ENCODE peak calls at places on chromosomes 16 and 17, in four cellular contexts. A is Calu3, O is heart right ventricle, J is PC-3. R is an unnamed sample.

GRCh38 chr16:7888421-7888820 is 555.8 kb downstream of the RBFOX1 start:
- DNase-seq in A (no peak), O (no peak), J (no peak), R (no peak)

GRCh38 chr17:55641559-55642160 is 81.0 kb downstream of the TMEM100 start:
- DNase-seq in A (peak), O (peak), J (peak), R (no peak)

GRCh38 chr17:60158751-60159478 is 9.1 kb downstream of the CA4 start:
- DNase-seq in A (no peak), O (no peak), J (no peak), R (no peak)

GRCh38 chr16:81401035-81401950 is 43.3 kb upstream of the CMIP start:
- DNase-seq in A (peak), O (peak), J (peak), R (no peak)

GRCh38 chr16:3049921-3050481 is 3.6 kb downstream of the MMP25 start:
- DNase-seq in A (no peak), O (no peak), J (no peak), R (no peak)

GRCh38 chr17:39663340-39663687 is 1.8 kb upstream of the TCAP start:
- DNase-seq in A (no peak), O (no peak), J (no peak), R (no peak)

GRCh38 chr16:85369741-85370528 is 243.2 kb upstream of the GSE1 start:
- DNase-seq in A (peak), O (peak), J (peak), R (peak)

GRCh38 chr17:21228111-21228510 is 14.2 kb upstream of the TMEM11 start:
- DNase-seq in A (no peak), O (no peak), J (peak), R (no peak)

GRCh38 chr17:61150686-61151299 is 248.8 kb upstream of the TBX2 start:
- DNase-seq in A (no peak), O (no peak), J (no peak), R (no peak)

GRCh38 chr16:55502801-55503366 is 6.0 kb upstream of the LPCAT2 start:
- DNase-seq in A (peak), O (peak), J (peak), R (peak)

GRCh38 chr16:83117810-83118209 is 491.0 kb downstream of the CDH13 start:
- DNase-seq in A (no peak), O (no peak), J (no peak), R (no peak)

GRCh38 chr17:72602517-72603345 is 481.9 kb downstream of the SOX9 start:
- DNase-seq in A (peak), O (no peak), J (peak), R (no peak)
- TF ChIP-seq CTCF in A (no peak), O (no peak), J (peak), R (no peak)

DNA sequence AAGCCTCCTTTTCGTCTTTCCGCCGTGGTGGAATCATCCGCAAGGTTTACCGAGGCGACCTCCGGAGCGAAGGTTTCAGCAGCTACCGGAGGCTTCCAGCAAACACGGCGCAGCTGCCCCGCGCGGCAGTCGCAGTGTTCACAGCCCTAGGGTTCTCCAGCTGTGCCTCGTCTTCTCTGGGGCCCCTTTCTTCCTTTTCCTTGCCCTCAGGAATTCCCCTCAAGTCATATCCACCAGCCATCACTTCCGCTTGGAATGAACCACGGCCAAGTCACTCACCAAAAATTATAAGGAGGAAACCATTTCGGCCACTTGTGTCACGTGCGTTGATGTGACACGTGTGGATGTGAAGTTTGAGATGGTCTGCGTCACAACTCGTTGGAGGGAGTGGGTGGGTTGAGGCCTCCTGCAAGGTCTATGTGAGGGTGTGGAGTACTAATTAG is 636 bp upstream of the ERN1 start:
- DNase-seq in A (no peak), O (peak), J (peak), R (peak)
- TF ChIP-seq CTCF in A (no peak), O (no peak), J (no peak), R (no peak)

GRCh38 chr17:163514-164103 is 17.8 kb downstream of the DOC2B start:
- DNase-seq in A (peak), O (no peak), J (peak), R (no peak)
- TF ChIP-seq CTCF in A (peak), O (no peak), J (peak), R (peak)

DNA sequence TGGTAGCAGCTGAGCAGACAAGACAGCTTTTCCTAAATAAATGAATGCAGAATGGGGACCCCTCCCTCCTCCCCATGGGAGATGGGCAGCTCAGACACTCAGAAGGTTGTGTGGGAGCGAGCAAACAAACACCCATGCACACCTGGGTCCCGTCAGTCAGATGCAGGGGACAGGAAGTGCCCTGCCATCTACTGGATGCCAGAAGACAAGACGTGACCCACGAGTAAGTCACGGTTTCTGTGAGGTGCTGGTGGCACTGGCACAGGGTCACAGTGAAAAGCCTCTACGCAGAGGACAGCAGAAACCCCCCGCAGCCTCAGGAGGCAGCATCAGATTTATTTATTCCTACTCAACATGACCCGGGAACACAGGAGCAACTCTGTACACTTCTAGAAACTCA is 8.4 kb downstream of the HBQ1 start:
- DNase-seq in A (no peak), O (no peak), J (peak), R (no peak)
- TF ChIP-seq CTCF in A (no peak), O (no peak), J (peak), R (peak)

DNA sequence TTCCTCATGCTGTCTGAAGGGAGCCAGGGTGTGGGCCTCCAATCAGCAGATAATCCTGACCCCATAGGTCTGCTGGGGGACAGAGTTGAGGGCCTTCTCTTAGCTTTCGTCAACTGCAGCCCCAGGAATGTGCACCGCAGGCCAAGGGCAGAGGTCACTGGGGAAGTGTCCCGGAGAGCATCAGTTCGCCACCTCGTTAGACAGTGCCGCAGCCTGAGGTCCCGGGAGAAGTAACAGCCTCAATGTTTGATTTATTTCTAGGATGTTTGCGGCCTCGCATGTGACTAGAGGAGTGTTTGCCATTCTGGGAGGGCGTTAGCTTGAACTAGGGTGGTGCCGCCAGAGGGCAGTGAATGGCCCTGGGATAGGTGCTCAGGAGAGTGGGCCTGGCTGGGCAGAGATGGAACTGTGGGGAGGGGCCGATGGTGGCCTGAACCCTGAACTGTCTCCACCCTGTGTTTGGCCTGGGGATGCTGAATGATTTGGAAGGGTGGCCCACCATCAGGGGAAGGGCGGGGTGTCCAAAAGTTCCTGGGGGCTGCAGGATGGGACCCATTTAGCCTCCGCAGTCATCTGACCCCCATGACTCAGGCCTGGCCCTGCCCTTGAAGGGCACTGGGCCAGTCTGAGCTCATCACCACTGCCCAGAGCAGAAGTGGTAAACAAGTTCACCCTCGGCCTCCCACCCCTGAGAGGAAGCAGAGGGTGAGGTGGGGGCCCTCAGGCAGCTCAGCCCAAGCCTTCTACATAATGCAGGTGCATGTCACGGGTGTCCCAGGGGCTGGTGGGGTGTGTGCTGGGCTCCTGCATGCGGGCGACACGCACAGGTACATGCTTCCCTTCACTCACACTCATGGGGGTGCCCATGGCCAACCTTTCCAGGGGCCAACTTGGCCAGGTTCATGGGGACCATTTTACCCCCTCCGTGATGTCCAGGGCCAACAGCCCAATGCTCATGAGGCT is 12.4 kb upstream of the TAC4 start:
- DNase-seq in A (peak), O (no peak), J (peak), R (no peak)
- TF ChIP-seq CTCF in A (peak), O (no peak), J (peak), R (no peak)

GRCh38 chr17:56679148-56679766 is 85.8 kb downstream of the NOG start:
- DNase-seq in A (no peak), O (no peak), J (peak), R (no peak)
- TF ChIP-seq CTCF in A (no peak), O (no peak), J (peak), R (peak)

DNA sequence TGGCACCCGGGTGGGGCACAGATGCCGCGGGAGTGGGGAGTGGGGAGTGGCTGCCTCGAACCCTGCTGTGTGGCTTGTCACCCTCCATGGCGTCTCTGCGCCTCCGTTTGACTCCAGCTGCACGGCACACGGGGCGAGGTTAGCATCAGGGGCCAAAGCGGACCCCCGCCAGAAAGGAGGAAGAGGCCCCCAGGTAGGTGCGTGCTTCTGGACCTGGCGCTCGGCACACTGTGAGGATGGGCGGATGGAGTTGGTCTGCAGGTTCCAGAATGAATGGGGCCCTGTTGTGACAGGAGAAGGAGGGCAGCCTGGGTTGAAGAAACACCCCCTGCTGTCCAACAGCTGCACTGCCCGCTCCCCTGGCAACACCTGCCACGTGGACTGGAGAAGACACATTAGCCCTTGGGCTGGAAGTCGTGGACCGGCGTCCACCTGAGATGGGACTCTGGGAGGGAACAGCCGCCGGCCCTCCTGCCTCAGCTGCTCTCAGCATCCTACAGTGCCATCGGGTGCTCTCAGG is 9.4 kb upstream of the FASN start:
- DNase-seq in A (no peak), O (no peak), J (peak), R (no peak)
- TF ChIP-seq CTCF in A (peak), O (no peak), J (peak), R (peak)